ENCODE peak calls at places on chromosomes 12 and 14, in six cellular contexts. E is CD8-positive, alpha-beta T cell; C is SHP77 treated with DMSO at 0.1 percent for 48 hours; P is D721Med; W is hypothalamus; J is activated T-cell treated with anti-CD3 and anti-CD28 coated beads, Interleukin-2, amount 50 U/mL, for 1 hour. L is an unnamed sample.

GRCh38 chr12:114858388-114859146 is 174.6 kb upstream of the TBX3 start:
- DNase-seq in E (no peak), C (no peak), P (no peak), W (no peak), J (no peak), L (no peak)

GRCh38 chr14:77761205-77761931 is 412 bp upstream of the SNW1 start:
- DNase-seq in E (no peak), C (peak), P (no peak), W (no peak), J (no peak), L (no peak)

GRCh38 chr14:71022015-71022919 is 115.0 kb downstream of the PCNX1 start:
- DNase-seq in E (no peak), C (no peak), P (no peak), W (no peak), J (no peak), L (no peak)

GRCh38 chr14:55577229-55577628 is 2.8 kb upstream of the KTN1 start:
- DNase-seq in E (no peak), C (no peak), P (no peak), W (no peak), J (no peak), L (no peak)

GRCh38 chr14:40271480-40271879 is 839.2 kb upstream of the FBXO33 start:
- DNase-seq in E (no peak), C (no peak), P (no peak), W (no peak), J (no peak), L (no peak)

GRCh38 chr12:6962285-6963015 is 8.0 kb downstream of the PHB2 start:
- DNase-seq in E (no peak), C (peak), P (no peak), W (no peak), J (peak), L (no peak)

GRCh38 chr12:95615735-95616134 is 64.5 kb upstream of the USP44 start:
- DNase-seq in E (no peak), C (no peak), P (no peak), W (no peak), J (no peak), L (no peak)

GRCh38 chr12:1830981-1831930 is 10.9 kb downstream of the LRTM2 start:
- DNase-seq in E (no peak), C (no peak), P (no peak), W (no peak), J (no peak), L (peak)

GRCh38 chr14:99035712-99036593 is 236.0 kb downstream of the BCL11B start:
- DNase-seq in E (no peak), C (no peak), P (no peak), W (no peak), J (no peak), L (no peak)

GRCh38 chr12:78179346-78179745 is 348.7 kb downstream of the NAV3 start:
- DNase-seq in E (no peak), C (peak), P (no peak), W (no peak), J (no peak), L (no peak)

GRCh38 chr14:20681348-20682126 is 2.8 kb upstream of the RNASE4 start:
- DNase-seq in E (peak), C (peak), P (no peak), W (peak), J (peak), L (no peak)

GRCh38 chr14:34065690-34066391 is 115.0 kb upstream of the EGLN3 start:
- DNase-seq in E (no peak), C (no peak), P (no peak), W (no peak), J (no peak), L (no peak)

GRCh38 chr14:79256311-79256879 is 954.9 kb downstream of the DIO2 start:
- DNase-seq in E (no peak), C (no peak), P (no peak), W (no peak), J (no peak), L (no peak)

GRCh38 chr12:124392991-124393790 is 98.3 kb downstream of the RFLNA start:
- DNase-seq in E (no peak), C (no peak), P (no peak), W (peak), J (no peak), L (no peak)

GRCh38 chr12:94670075-94670474 is 19.7 kb upstream of the TMCC3 start:
- DNase-seq in E (no peak), C (no peak), P (no peak), W (no peak), J (no peak), L (no peak)

GRCh38 chr12:113239288-113239771 is 18.1 kb downstream of the TPCN1 start:
- DNase-seq in E (no peak), C (no peak), P (no peak), W (no peak), J (no peak), L (no peak)

GRCh38 chr12:96034631-96035282 is 630 bp downstream of the LTA4H start:
- DNase-seq in E (no peak), C (no peak), P (no peak), W (no peak), J (peak), L (no peak)

GRCh38 chr14:53146739-53147138 is 6.4 kb downstream of the DDHD1 start:
- DNase-seq in E (no peak), C (no peak), P (no peak), W (no peak), J (no peak), L (no peak)

GRCh38 chr12:28378749-28379148 is 188.5 kb downstream of the CCDC91 start:
- DNase-seq in E (no peak), C (no peak), P (no peak), W (no peak), J (no peak), L (no peak)

GRCh38 chr12:11705010-11705409 is 55.5 kb downstream of the ETV6 start:
- DNase-seq in E (no peak), C (no peak), P (no peak), W (no peak), J (no peak), L (no peak)

GRCh38 chr12:105562727-105563072 is 232.2 kb downstream of the C12orf75 start:
- DNase-seq in E (no peak), C (peak), P (no peak), W (no peak), J (no peak), L (no peak)

GRCh38 chr12:88472248-88472647 is 108.0 kb downstream of the KITLG start:
- DNase-seq in E (no peak), C (no peak), P (no peak), W (no peak), J (no peak), L (no peak)

GRCh38 chr14:89672636-89673279 is 255.7 kb upstream of the FOXN3 start:
- DNase-seq in E (no peak), C (no peak), P (no peak), W (no peak), J (no peak), L (no peak)

GRCh38 chr14:53509227-53509822 is 356.2 kb upstream of the DDHD1 start:
- DNase-seq in E (no peak), C (no peak), P (no peak), W (no peak), J (no peak), L (no peak)

GRCh38 chr14:98262566-98262965 is 1009.4 kb downstream of the BCL11B start:
- DNase-seq in E (no peak), C (no peak), P (no peak), W (no peak), J (no peak), L (no peak)

GRCh38 chr14:38721822-38722431 is 381.1 kb downstream of the SEC23A start:
- DNase-seq in E (peak), C (no peak), P (no peak), W (peak), J (no peak), L (peak)